ENCODE peak calls at places on chromosomes 1 and 21, in five cellular contexts. Y, K, L, G and X are unnamed samples. For H3K4me1, the result is how much of the 10 kb centered on the place peaks cover.

GRCh38 chr1:55322842-55323241 is 107.7 kb upstream of the USP24 start:
- DNase-seq in Y (no peak), K (no peak), L (no peak), G (no peak), X (no peak)

GRCh38 chr1:168202941-168203654 is 22.7 kb upstream of the SFT2D2 start:
- DNase-seq in Y (no peak), K (no peak), L (no peak), G (peak), X (peak)

GRCh38 chr1:209747580-209748262 is 8.1 kb upstream of the TRAF3IP3 start:
- DNase-seq in Y (peak), K (peak), L (peak), G (peak), X (peak)

GRCh38 chr1:115764541-115764940 is 4.0 kb downstream of the CASQ2 start:
- DNase-seq in Y (no peak), K (no peak), L (no peak), G (no peak), X (no peak)

GRCh38 chr21:28615276-28615675 is 377.4 kb downstream of the LTN1 start:
- DNase-seq in Y (no peak), K (no peak), L (no peak), G (no peak), X (no peak)

GRCh38 chr21:29064850-29065481 is 8.5 kb downstream of the CCT8 start:
- DNase-seq in Y (no peak), K (peak), L (no peak), G (no peak), X (no peak)

GRCh38 chr21:16079830-16080229 is 350.0 kb downstream of the USP25 start:
- DNase-seq in Y (no peak), K (no peak), L (no peak), G (no peak), X (no peak)

GRCh38 chr1:40692429-40692905 is 963 bp downstream of the NFYC start:
- DNase-seq in Y (no peak), K (no peak), L (no peak), G (no peak), X (no peak)

GRCh38 chr1:233341117-233341516 is 13.6 kb downstream of the MAP3K21 start:
- DNase-seq in Y (no peak), K (no peak), L (no peak), G (no peak), X (no peak)
- H3K4me1 ChIP-seq in Y (under half), K (under half), L (under half), G (under half), X (under half)

GRCh38 chr1:11058595-11059165 is 1.1 kb downstream of the SRM start:
- DNase-seq in Y (no peak), K (no peak), L (no peak), G (no peak), X (no peak)

GRCh38 chr1:11055676-11056075 is 4.1 kb downstream of the SRM start:
- DNase-seq in Y (no peak), K (no peak), L (no peak), G (no peak), X (no peak)

GRCh38 chr1:11058026-11058425 is 1.8 kb downstream of the SRM start:
- DNase-seq in Y (no peak), K (no peak), L (no peak), G (no peak), X (no peak)

GRCh38 chr1:11056504-11056903 is 3.3 kb downstream of the SRM start:
- DNase-seq in Y (no peak), K (no peak), L (no peak), G (no peak), X (no peak)

GRCh38 chr1:11057477-11057876 is 2.3 kb downstream of the SRM start:
- DNase-seq in Y (no peak), K (no peak), L (no peak), G (no peak), X (no peak)
- H3K4me1 ChIP-seq in Y (under half), K (under half), L (under half), G (under half), X (under half)

GRCh38 chr1:61186753-61187152 is 104.4 kb downstream of the NFIA start:
- DNase-seq in Y (no peak), K (no peak), L (no peak), G (no peak), X (no peak)
- H3K4me1 ChIP-seq in Y (half or more), K (under half), L (half or more), G (under half), X (half or more)

DNA sequence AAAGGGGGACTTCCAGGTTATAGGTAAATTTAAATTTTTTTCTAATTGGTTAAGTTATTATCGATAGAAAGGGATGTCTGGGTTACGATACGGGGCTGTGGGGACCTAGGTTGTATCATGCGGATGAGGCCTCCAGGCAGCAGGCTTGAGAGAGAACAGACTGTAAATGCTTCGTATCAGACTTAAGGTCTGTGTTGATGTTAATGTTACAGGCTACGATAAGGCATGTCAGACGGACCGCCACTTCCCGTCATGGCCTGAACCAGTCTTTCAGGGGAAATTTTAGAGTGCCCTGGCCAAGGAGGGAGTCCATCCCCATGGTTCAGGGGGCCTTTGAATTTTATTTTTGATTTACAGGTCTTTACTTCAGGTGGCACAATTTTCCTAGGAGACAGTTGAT is 16.7 kb downstream of the ABCG1 start:
- DNase-seq in Y (no peak), K (no peak), L (no peak), G (no peak), X (no peak)
- H3K4me1 ChIP-seq in Y (half or more), K (half or more), L (half or more), G (under half), X (half or more)

DNA sequence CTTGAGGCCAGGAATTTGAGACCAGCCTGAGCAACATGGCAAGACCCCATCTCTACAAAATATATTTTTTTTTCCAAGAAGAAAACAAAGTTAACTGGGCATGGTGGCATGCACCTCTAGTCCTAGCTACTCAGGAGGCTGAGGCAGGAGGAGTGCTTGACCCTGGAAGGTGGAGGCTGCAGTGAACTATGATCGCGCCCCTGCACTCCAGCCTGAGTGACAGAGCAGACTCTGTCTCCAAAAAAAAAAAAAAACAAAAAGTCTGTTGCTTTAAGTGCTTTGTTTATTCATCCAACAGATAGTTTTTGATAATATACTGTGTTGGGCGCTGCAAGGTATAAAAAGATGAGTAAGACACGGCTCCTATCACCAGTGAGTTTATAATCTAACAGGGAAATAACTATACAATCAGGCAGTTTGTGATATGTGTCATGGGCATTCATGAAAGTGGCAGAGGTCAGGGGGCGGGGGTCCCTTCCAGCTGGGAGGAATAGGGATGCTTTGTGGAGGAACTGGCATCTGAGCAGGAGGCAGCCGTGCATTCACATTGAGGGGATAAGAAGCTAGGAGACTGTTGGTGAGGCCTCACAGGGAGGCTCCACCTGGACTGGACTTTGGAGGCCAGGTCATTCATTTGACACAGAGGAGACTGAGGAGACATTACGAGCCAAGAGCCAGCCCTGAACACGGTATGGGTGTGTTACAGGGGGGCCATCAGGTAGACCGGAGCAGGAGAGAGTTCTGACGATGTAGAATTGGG is 67.3 kb upstream of the ERRFI1 start:
- DNase-seq in Y (no peak), K (no peak), L (no peak), G (no peak), X (no peak)
- H3K4me1 ChIP-seq in Y (under half), K (under half), L (under half), G (under half), X (under half)

DNA sequence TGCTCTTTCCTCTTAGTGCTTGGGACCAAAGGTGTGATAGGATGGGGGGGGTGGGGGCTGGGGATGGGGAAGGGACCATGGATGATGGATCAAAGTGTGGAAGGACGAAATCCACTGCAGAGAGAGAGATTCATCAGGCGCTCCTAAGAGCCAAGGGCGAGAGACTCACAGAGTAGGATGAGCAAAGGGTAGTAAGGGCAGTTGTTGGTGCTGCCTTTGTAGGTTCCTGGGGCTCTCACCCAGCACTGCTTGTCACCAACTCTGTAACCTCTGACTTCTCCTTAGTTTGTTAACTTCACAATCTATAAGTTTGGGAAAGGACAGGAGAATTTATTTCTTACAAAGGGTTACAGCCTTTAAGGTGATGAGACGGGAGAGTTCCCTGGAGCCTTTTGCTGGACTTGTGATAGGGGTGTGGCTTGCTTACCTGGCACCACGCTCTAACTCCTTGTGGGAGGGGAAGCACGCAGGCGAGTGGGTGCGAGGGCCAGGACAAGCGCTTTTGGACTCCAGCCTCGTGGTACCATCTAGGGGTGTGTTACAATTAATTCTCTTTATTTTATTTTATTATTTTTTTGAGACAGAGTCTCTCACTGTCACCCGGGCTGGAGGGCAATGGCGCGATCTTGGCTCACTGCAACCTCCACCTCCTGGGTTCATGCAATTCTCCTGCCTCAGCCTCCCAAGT is 1.6 kb upstream of the PDXK start:
- DNase-seq in Y (no peak), K (peak), L (no peak), G (no peak), X (no peak)
- H3K4me1 ChIP-seq in Y (under half), K (under half), L (under half), G (under half), X (under half)